ENCODE peak calls at places on chromosomes 7 and 10, in seven cellular contexts. V is activated gamma-delta T cell treated with anti-CD3 and anti-CD28 coated beads, Interleukin-2, amount 50 U/mL, for 16 hours; K is T-helper 9 cell; U is psoas muscle; S is cardiac fibroblast; Q is HuH-7; X is pancreas. F is an unnamed sample.
A peak's percentile ranks its signal among the peaks of the same experiment; 100 is the strongest.

GRCh38 chr10:69361303-69361614 is 55.5 kb downstream of the TACR2 start:
- DNase-seq in V (no peak), K (no peak), U (peak; percentile 53), S (no peak), Q (no peak), X (peak; percentile 65), F (no peak)

GRCh38 chr10:113680172-113681111 is 730 bp downstream of the CASP7 start:
- DNase-seq in V (peak; percentile 30), K (peak; percentile 13), U (peak; percentile 43), S (peak; percentile 64), Q (peak; percentile 31), X (peak; percentile 68), F (peak; percentile 61)

GRCh38 chr7:38280707-38281106 is 7.3 kb upstream of the TARP start:
- DNase-seq in V (no peak), K (no peak), U (no peak), S (no peak), Q (no peak), X (no peak), F (no peak)

GRCh38 chr10:16478801-16479200 is 42.0 kb downstream of the PTER start:
- DNase-seq in V (no peak), K (no peak), U (no peak), S (no peak), Q (no peak), X (no peak), F (no peak)

GRCh38 chr7:101411477-101411954 is 48.8 kb downstream of the COL26A1 start:
- DNase-seq in V (no peak), K (no peak), U (peak; percentile 16), S (no peak), Q (no peak), X (no peak), F (no peak)

GRCh38 chr7:55571534-55572377 is 546 bp downstream of the VOPP1 start:
- DNase-seq in V (peak; percentile 37), K (peak; percentile 64), U (peak; percentile 68), S (peak; percentile 47), Q (peak; percentile 71), X (peak; percentile 78), F (peak; percentile 70)

GRCh38 chr10:83760142-83760541 is 379.2 kb upstream of the GHITM start:
- DNase-seq in V (no peak), K (no peak), U (no peak), S (no peak), Q (no peak), X (no peak), F (no peak)

GRCh38 chr10:87875929-87876571 is 12.6 kb downstream of the PTEN start:
- DNase-seq in V (no peak), K (no peak), U (no peak), S (no peak), Q (no peak), X (no peak), F (no peak)

GRCh38 chr10:96470108-96470743 is 43.5 kb downstream of the TLL2 start:
- DNase-seq in V (no peak), K (no peak), U (no peak), S (peak; percentile 36), Q (peak; percentile 80), X (no peak), F (no peak)

GRCh38 chr10:118845776-118846175 is 91.0 kb upstream of the CACUL1 start:
- DNase-seq in V (no peak), K (no peak), U (no peak), S (no peak), Q (no peak), X (no peak), F (no peak)

GRCh38 chr10:91412688-91413087 is 2.5 kb downstream of the HECTD2 start:
- DNase-seq in V (no peak), K (no peak), U (no peak), S (no peak), Q (no peak), X (no peak), F (no peak)

GRCh38 chr7:96216373-96216772 is 105.5 kb downstream of the SLC25A13 start:
- DNase-seq in V (no peak), K (no peak), U (no peak), S (no peak), Q (no peak), X (no peak), F (no peak)

F was measured in right lobe of liver.